ENCODE peak calls at places on chromosomes 16 and 17, in five cellular contexts. One of them, this sample, is unnamed.

GRCh38 chr16:57601801-57602478 is 26.5 kb upstream of the ADGRG1 start:
- DNase-seq in heart left ventricle: peak
- DNase-seq in IMR-90: no peak
- DNase-seq in GM12878: peak
- DNase-seq in A549: no peak
- DNase-seq in this sample: no peak

GRCh38 chr17:62093188-62094155 is 28.4 kb upstream of the MED13 start:
- DNase-seq in heart left ventricle: no peak
- DNase-seq in IMR-90: peak
- DNase-seq in GM12878: peak
- DNase-seq in A549: peak
- DNase-seq in this sample: peak

GRCh38 chr16:74297296-74297665 is 667 bp downstream of the PSMD7 start:
- DNase-seq in heart left ventricle: no peak
- DNase-seq in IMR-90: peak
- DNase-seq in GM12878: no peak
- DNase-seq in A549: no peak
- DNase-seq in this sample: peak

GRCh38 chr16:74570412-74571301 is 36.3 kb downstream of the GLG1 start:
- DNase-seq in heart left ventricle: no peak
- DNase-seq in IMR-90: peak
- DNase-seq in GM12878: no peak
- DNase-seq in A549: no peak
- DNase-seq in this sample: no peak

GRCh38 chr16:21190599-21190998 is 20.8 kb downstream of the ZP2 start:
- DNase-seq in heart left ventricle: no peak
- DNase-seq in IMR-90: peak
- DNase-seq in GM12878: no peak
- DNase-seq in A549: no peak
- DNase-seq in this sample: no peak

GRCh38 chr17:57803026-57803425 is 46.8 kb downstream of the MRPS23 start:
- DNase-seq in heart left ventricle: no peak
- DNase-seq in IMR-90: no peak
- DNase-seq in GM12878: no peak
- DNase-seq in A549: no peak
- DNase-seq in this sample: no peak

GRCh38 chr16:47016700-47017133 is 43.2 kb upstream of the DNAJA2 start:
- DNase-seq in heart left ventricle: no peak
- DNase-seq in IMR-90: no peak
- DNase-seq in GM12878: peak
- DNase-seq in A549: no peak
- DNase-seq in this sample: no peak

GRCh38 chr17:45307290-45308015 is 9.4 kb downstream of the MAP3K14 start:
- DNase-seq in heart left ventricle: no peak
- DNase-seq in IMR-90: peak
- DNase-seq in GM12878: peak
- DNase-seq in A549: peak
- DNase-seq in this sample: peak

GRCh38 chr17:27349540-27350021 is 55.7 kb downstream of the WSB1 start:
- DNase-seq in heart left ventricle: no peak
- DNase-seq in IMR-90: no peak
- DNase-seq in GM12878: no peak
- DNase-seq in A549: no peak
- DNase-seq in this sample: no peak

GRCh38 chr16:12421688-12422087 is 382.0 kb downstream of the CPPED1 start:
- DNase-seq in heart left ventricle: no peak
- DNase-seq in IMR-90: no peak
- DNase-seq in GM12878: no peak
- DNase-seq in A549: no peak
- DNase-seq in this sample: no peak

GRCh38 chr17:10107320-10108165 is 90.9 kb downstream of the GAS7 start:
- DNase-seq in heart left ventricle: no peak
- DNase-seq in IMR-90: no peak
- DNase-seq in GM12878: no peak
- DNase-seq in A549: no peak
- DNase-seq in this sample: no peak

GRCh38 chr16:88454315-88455057 is 1.4 kb downstream of the ZFPM1 start:
- DNase-seq in heart left ventricle: no peak
- DNase-seq in IMR-90: no peak
- DNase-seq in GM12878: no peak
- DNase-seq in A549: peak
- DNase-seq in this sample: peak

GRCh38 chr17:42281571-42282096 is 5.4 kb upstream of the STAT5B start:
- DNase-seq in heart left ventricle: no peak
- DNase-seq in IMR-90: no peak
- DNase-seq in GM12878: no peak
- DNase-seq in A549: no peak
- DNase-seq in this sample: no peak

GRCh38 chr16:66370786-66371684 is 4.5 kb downstream of the CDH5 start:
- DNase-seq in heart left ventricle: no peak
- DNase-seq in IMR-90: no peak
- DNase-seq in GM12878: no peak
- DNase-seq in A549: no peak
- DNase-seq in this sample: no peak

GRCh38 chr17:75979705-75980187 is 706 bp downstream of the TEN1 start:
- DNase-seq in heart left ventricle: no peak
- DNase-seq in IMR-90: peak
- DNase-seq in GM12878: no peak
- DNase-seq in A549: no peak
- DNase-seq in this sample: no peak

GRCh38 chr17:59844884-59845594 is 47.7 kb downstream of the TUBD1 start:
- DNase-seq in heart left ventricle: no peak
- DNase-seq in IMR-90: peak
- DNase-seq in GM12878: no peak
- DNase-seq in A549: peak
- DNase-seq in this sample: no peak

GRCh38 chr16:15732416-15732815 is 82.4 kb downstream of the NDE1 start:
- DNase-seq in heart left ventricle: no peak
- DNase-seq in IMR-90: peak
- DNase-seq in GM12878: no peak
- DNase-seq in A549: no peak
- DNase-seq in this sample: no peak

GRCh38 chr17:49117581-49118230 is 14.9 kb upstream of the B4GALNT2 start:
- DNase-seq in heart left ventricle: no peak
- DNase-seq in IMR-90: no peak
- DNase-seq in GM12878: no peak
- DNase-seq in A549: no peak
- DNase-seq in this sample: no peak

GRCh38 chr16:85428899-85429775 is 184.0 kb upstream of the GSE1 start:
- DNase-seq in heart left ventricle: peak
- DNase-seq in IMR-90: no peak
- DNase-seq in GM12878: no peak
- DNase-seq in A549: no peak
- DNase-seq in this sample: no peak

GRCh38 chr17:79457889-79458288 is 153.0 kb downstream of the RBFOX3 start:
- DNase-seq in heart left ventricle: no peak
- DNase-seq in IMR-90: no peak
- DNase-seq in GM12878: no peak
- DNase-seq in A549: no peak
- DNase-seq in this sample: no peak

DNA sequence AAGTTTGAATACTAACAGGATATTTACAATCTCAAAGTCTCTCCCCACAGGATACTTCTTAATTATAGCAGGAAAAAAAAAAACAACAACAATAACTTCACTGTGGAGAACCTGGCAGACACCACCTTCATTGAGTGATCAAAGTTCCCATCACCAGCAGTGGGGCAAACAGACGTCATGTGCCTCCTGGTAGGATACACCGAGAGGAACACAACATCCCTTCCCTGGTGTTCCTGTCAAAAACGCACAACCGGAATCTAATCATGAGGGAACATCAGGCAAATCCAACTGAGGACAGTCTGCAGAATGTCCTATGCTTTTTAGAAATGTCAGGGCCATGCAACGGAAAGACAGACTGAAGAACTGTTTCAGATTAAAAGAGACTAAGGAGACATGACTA is 80.0 kb downstream of the ZFHX3 start:
- DNase-seq in heart left ventricle: no peak
- DNase-seq in IMR-90: no peak
- DNase-seq in GM12878: no peak
- DNase-seq in A549: no peak
- DNase-seq in this sample: no peak
- TF ChIP-seq POLR2A in heart left ventricle: no peak
- TF ChIP-seq POLR2A in IMR-90: no peak
- TF ChIP-seq POLR2A in GM12878: no peak
- TF ChIP-seq POLR2A in A549: no peak
- TF ChIP-seq POLR2A in this sample: no peak

DNA sequence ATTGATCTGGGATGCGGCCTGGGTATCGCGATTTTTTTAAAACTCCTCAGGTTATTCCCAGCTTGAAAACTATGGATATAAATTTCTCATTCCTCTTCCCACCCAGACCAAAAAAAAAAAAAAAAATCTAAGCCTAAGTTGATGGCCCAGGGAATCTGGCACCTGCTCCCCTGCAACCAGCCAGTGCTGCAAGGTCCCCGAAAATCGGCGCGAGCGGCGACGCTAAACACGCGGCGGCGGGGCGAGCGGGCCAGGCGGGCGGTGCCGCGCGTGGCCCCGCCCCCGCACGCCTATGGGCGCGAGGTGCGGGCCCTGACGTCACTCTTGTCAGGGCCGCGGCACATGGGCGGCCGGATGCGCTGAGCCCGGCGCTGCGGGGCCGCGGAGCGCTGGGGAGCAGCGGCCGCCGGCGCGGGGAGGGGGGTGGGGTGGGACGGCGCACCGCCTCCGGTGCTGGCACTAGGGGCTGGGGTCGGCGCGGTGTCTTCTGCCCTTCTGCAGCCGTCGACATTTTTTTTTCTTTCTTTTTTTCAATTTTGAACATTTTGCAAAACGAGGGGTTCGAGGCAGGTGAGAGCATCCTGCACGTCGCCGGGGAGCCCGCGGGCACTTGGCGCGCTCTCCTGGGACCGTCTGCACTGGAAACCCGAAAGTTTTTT is at the start of gene HLF:
- DNase-seq in heart left ventricle: peak
- DNase-seq in IMR-90: peak
- DNase-seq in GM12878: no peak
- DNase-seq in A549: peak
- DNase-seq in this sample: peak
- TF ChIP-seq POLR2A in heart left ventricle: no peak
- TF ChIP-seq POLR2A in IMR-90: no peak
- TF ChIP-seq POLR2A in GM12878: no peak
- TF ChIP-seq POLR2A in A549: no peak
- TF ChIP-seq POLR2A in this sample: no peak

GRCh38 chr16:71924710-71925109 is 29.4 kb downstream of the IST1 start:
- DNase-seq in heart left ventricle: no peak
- DNase-seq in IMR-90: no peak
- DNase-seq in GM12878: no peak
- DNase-seq in A549: no peak
- DNase-seq in this sample: no peak

GRCh38 chr16:71927787-71928186 is 32.5 kb downstream of the IST1 start:
- DNase-seq in heart left ventricle: no peak
- DNase-seq in IMR-90: no peak
- DNase-seq in GM12878: no peak
- DNase-seq in A549: no peak
- DNase-seq in this sample: no peak

GRCh38 chr16:71930013-71930563 is 34.8 kb downstream of the IST1 start:
- DNase-seq in heart left ventricle: no peak
- DNase-seq in IMR-90: peak
- DNase-seq in GM12878: no peak
- DNase-seq in A549: no peak
- DNase-seq in this sample: no peak

GRCh38 chr16:71929048-71929447 is 33.7 kb downstream of the IST1 start:
- DNase-seq in heart left ventricle: no peak
- DNase-seq in IMR-90: peak
- DNase-seq in GM12878: no peak
- DNase-seq in A549: no peak
- DNase-seq in this sample: no peak

GRCh38 chr16:71927383-71927782 is 32.1 kb downstream of the IST1 start:
- DNase-seq in heart left ventricle: peak
- DNase-seq in IMR-90: peak
- DNase-seq in GM12878: no peak
- DNase-seq in A549: peak
- DNase-seq in this sample: no peak
- TF ChIP-seq POLR2A in heart left ventricle: no peak
- TF ChIP-seq POLR2A in IMR-90: no peak
- TF ChIP-seq POLR2A in GM12878: no peak
- TF ChIP-seq POLR2A in A549: no peak
- TF ChIP-seq POLR2A in this sample: no peak

DNA sequence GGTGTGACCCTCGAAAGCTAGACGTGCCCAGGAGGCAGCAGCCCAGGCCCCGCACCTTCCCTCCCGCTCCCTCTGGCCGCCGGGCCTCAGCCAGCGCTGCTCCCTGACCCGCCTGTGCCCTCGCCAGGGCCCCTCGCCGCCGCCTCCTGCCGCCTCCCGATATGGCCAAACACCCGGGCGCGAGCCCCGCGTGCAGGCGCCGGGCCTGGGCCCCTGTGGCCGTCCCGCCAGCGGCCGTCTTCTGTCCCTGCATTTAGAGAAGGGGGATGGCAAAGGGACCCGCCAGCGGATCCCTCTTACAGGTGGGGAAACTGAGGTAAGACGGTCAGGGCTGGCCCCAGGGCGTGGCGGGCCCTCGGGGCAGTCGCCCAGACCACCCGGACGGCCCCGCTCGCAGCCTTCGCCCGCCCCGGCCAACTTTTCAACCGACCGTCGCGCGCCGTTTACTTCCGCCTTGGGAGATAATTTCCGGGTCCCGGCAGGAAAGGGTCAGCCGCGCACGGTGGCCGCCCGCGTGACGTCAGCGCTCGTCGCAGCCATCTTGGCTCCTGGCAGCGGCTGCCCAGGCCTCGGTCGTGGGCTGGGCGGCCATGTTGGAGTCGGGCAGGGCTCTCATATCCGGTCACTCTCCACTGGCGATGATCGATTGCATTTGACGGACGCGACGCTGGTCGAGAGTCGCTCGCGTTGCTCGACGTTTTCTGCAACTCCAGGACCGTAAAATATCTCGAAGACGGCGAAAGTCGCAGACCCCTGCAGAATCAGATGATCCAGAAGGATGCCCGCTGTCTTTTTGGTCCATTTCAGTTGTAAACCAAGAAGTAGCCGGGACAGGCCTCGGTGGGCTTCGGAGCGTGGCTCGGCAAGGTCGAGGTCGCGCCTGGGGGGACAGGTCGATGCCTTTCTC is 7.1 kb upstream of the GNG13 start:
- DNase-seq in heart left ventricle: peak
- DNase-seq in IMR-90: peak
- DNase-seq in GM12878: peak
- DNase-seq in A549: peak
- DNase-seq in this sample: peak
- TF ChIP-seq POLR2A in heart left ventricle: no peak
- TF ChIP-seq POLR2A in IMR-90: peak
- TF ChIP-seq POLR2A in GM12878: peak
- TF ChIP-seq POLR2A in A549: peak
- TF ChIP-seq POLR2A in this sample: peak

GRCh38 chr17:7114875-7115614 is 423 bp upstream of the ASGR2 start:
- DNase-seq in heart left ventricle: no peak
- DNase-seq in IMR-90: no peak
- DNase-seq in GM12878: no peak
- DNase-seq in A549: no peak
- DNase-seq in this sample: no peak
- TF ChIP-seq POLR2A in heart left ventricle: no peak
- TF ChIP-seq POLR2A in IMR-90: no peak
- TF ChIP-seq POLR2A in GM12878: no peak
- TF ChIP-seq POLR2A in A549: no peak
- TF ChIP-seq POLR2A in this sample: no peak

GRCh38 chr16:70693231-70693671 is 7.4 kb upstream of the MTSS2 start:
- DNase-seq in heart left ventricle: peak
- DNase-seq in IMR-90: no peak
- DNase-seq in GM12878: no peak
- DNase-seq in A549: no peak
- DNase-seq in this sample: no peak
- TF ChIP-seq POLR2A in heart left ventricle: no peak
- TF ChIP-seq POLR2A in IMR-90: no peak
- TF ChIP-seq POLR2A in GM12878: no peak
- TF ChIP-seq POLR2A in A549: no peak
- TF ChIP-seq POLR2A in this sample: no peak

This sample was measured in erythroblast.